ENCODE peak calls at places on chromosomes 12 and 14, in nine cellular contexts. A, W, M, I, P, V, K, S and F are unnamed samples.

GRCh38 chr12:51687142-51687935 is 96.3 kb downstream of the SCN8A start:
- DNase-seq in A (no peak), W (no peak), M (peak; percentile 7), I (no peak), P (no peak), V (peak; percentile 40), K (no peak), S (no peak), F (no peak)

GRCh38 chr12:110741795-110742717 is 635 bp downstream of the PPP1CC start:
- DNase-seq in A (no peak), W (peak; percentile 56), M (peak; percentile 23), I (no peak), P (peak; percentile 77), V (peak; percentile 61), K (peak; percentile 13), S (no peak), F (peak; percentile 32)

GRCh38 chr12:98719515-98720504 is 74.7 kb downstream of the APAF1 start:
- DNase-seq in A (no peak), W (no peak), M (no peak), I (no peak), P (no peak), V (no peak), K (no peak), S (no peak), F (no peak)

GRCh38 chr12:16135323-16135722 is 142.2 kb downstream of the SLC15A5 start:
- DNase-seq in A (no peak), W (no peak), M (no peak), I (no peak), P (no peak), V (no peak), K (no peak), S (no peak), F (no peak)

GRCh38 chr14:51643137-51643536 is 8.6 kb upstream of the FRMD6 start:
- DNase-seq in A (no peak), W (no peak), M (no peak), I (no peak), P (no peak), V (peak; percentile 94), K (no peak), S (no peak), F (no peak)

GRCh38 chr14:81286574-81287370 is 66.0 kb upstream of the GTF2A1 start:
- DNase-seq in A (no peak), W (no peak), M (no peak), I (no peak), P (no peak), V (no peak), K (no peak), S (no peak), F (no peak)

GRCh38 chr12:121550974-121551631 is 29.7 kb downstream of the KDM2B start:
- DNase-seq in A (no peak), W (no peak), M (no peak), I (no peak), P (no peak), V (no peak), K (no peak), S (no peak), F (no peak)

GRCh38 chr14:99566009-99566389 is 38.0 kb downstream of the CCDC85C start:
- DNase-seq in A (peak; percentile 97), W (no peak), M (peak; percentile 55), I (no peak), P (no peak), V (peak; percentile 26), K (no peak), S (no peak), F (no peak)

GRCh38 chr12:34391771-34392581 is 369.7 kb downstream of the ALG10 start:
- DNase-seq in A (no peak), W (peak; percentile 29), M (no peak), I (no peak), P (peak; percentile 48), V (no peak), K (no peak), S (no peak), F (no peak)

GRCh38 chr14:39393289-39393688 is 38.9 kb downstream of the FBXO33 start:
- DNase-seq in A (no peak), W (no peak), M (no peak), I (no peak), P (no peak), V (no peak), K (no peak), S (no peak), F (no peak)

GRCh38 chr14:58977366-58977765 is 211.1 kb upstream of the DAAM1 start:
- DNase-seq in A (no peak), W (no peak), M (peak; percentile 32), I (no peak), P (no peak), V (peak; percentile 79), K (no peak), S (no peak), F (no peak)

GRCh38 chr14:56552615-56553014 is 27.0 kb upstream of the TMEM260 start:
- DNase-seq in A (no peak), W (no peak), M (no peak), I (no peak), P (no peak), V (no peak), K (no peak), S (no peak), F (no peak)

GRCh38 chr12:18483723-18484325 is 222.5 kb downstream of the PIK3C2G start:
- DNase-seq in A (no peak), W (no peak), M (no peak), I (no peak), P (no peak), V (no peak), K (no peak), S (no peak), F (no peak)

GRCh38 chr14:68451676-68452387 is 341.0 kb downstream of the ZFP36L1 start:
- DNase-seq in A (no peak), W (no peak), M (no peak), I (no peak), P (no peak), V (no peak), K (no peak), S (no peak), F (no peak)

GRCh38 chr12:47753021-47754001 is 5.4 kb downstream of the RAPGEF3 start:
- DNase-seq in A (peak; percentile 91), W (peak; percentile 90), M (peak; percentile 84), I (no peak), P (no peak), V (peak; percentile 65), K (no peak), S (no peak), F (no peak)

GRCh38 chr14:45610303-45610702 is 357.3 kb upstream of the MIS18BP1 start:
- DNase-seq in A (no peak), W (no peak), M (no peak), I (no peak), P (no peak), V (peak; percentile 47), K (no peak), S (no peak), F (no peak)

GRCh38 chr14:75861161-75861621 is 120.6 kb downstream of the TGFB3 start:
- DNase-seq in A (no peak), W (no peak), M (peak; percentile 20), I (no peak), P (no peak), V (peak; percentile 57), K (no peak), S (no peak), F (no peak)

GRCh38 chr14:77458249-77458950 is 507 bp downstream of the AHSA1 start:
- DNase-seq in A (peak; percentile 7), W (peak; percentile 50), M (peak; percentile 11), I (peak; percentile 15), P (no peak), V (peak; percentile 68), K (no peak), S (no peak), F (peak; percentile 17)

GRCh38 chr12:113837059-113837458 is 129.1 kb downstream of the RBM19 start:
- DNase-seq in A (no peak), W (no peak), M (no peak), I (no peak), P (no peak), V (no peak), K (no peak), S (no peak), F (no peak)

GRCh38 chr12:124518051-124518932 is 49.1 kb downstream of the NCOR2 start:
- DNase-seq in A (peak; percentile 99), W (peak; percentile 96), M (peak; percentile 97), I (no peak), P (peak; percentile 90), V (peak; percentile 94), K (peak; percentile 91), S (no peak), F (no peak)

GRCh38 chr14:38730420-38730819 is 372.6 kb downstream of the SEC23A start:
- DNase-seq in A (no peak), W (no peak), M (no peak), I (no peak), P (no peak), V (no peak), K (no peak), S (no peak), F (no peak)

GRCh38 chr14:99270491-99271287 is 1.3 kb downstream of the BCL11B start:
- DNase-seq in A (no peak), W (no peak), M (no peak), I (no peak), P (no peak), V (no peak), K (no peak), S (no peak), F (peak; percentile 32)

GRCh38 chr14:83779266-83779665 is 1750.7 kb upstream of the FLRT2 start:
- DNase-seq in A (no peak), W (no peak), M (peak; percentile 49), I (no peak), P (no peak), V (peak; percentile 61), K (peak; percentile 10), S (no peak), F (no peak)

GRCh38 chr14:102583726-102584125 is 8.7 kb upstream of the RCOR1 start:
- DNase-seq in A (no peak), W (peak; percentile 14), M (no peak), I (no peak), P (no peak), V (peak; percentile 16), K (no peak), S (no peak), F (no peak)

GRCh38 chr12:64951944-64952343 is 127.5 kb downstream of the TBC1D30 start:
- DNase-seq in A (no peak), W (no peak), M (no peak), I (no peak), P (no peak), V (no peak), K (no peak), S (no peak), F (no peak)

GRCh38 chr12:1473418-1473817 is 121.0 kb downstream of the FBXL14 start:
- DNase-seq in A (peak; percentile 29), W (no peak), M (peak; percentile 46), I (peak; percentile 9), P (no peak), V (peak; percentile 62), K (no peak), S (no peak), F (peak; percentile 7)

GRCh38 chr14:20412422-20412821 is 879 bp downstream of the TEP1 start:
- DNase-seq in A (no peak), W (no peak), M (no peak), I (no peak), P (no peak), V (peak; percentile 17), K (no peak), S (no peak), F (peak; percentile 34)